ENCODE peak calls at places on chromosomes 2 and 18, in eight cellular contexts. One of them, this sample, is unnamed.

GRCh38 chr2:62774555-62775366 is 69.2 kb downstream of the EHBP1 start:
- DNase-seq in suprapubic skin: no peak
- DNase-seq in tibial nerve: peak; percentile 74
- DNase-seq in K562: peak; percentile 25
- DNase-seq in transverse colon: no peak
- DNase-seq in stomach: no peak
- DNase-seq in upper lobe of left lung: no peak
- DNase-seq in sigmoid colon: peak; percentile 63
- DNase-seq in this sample: peak; percentile 54

GRCh38 chr2:51812138-51812866 is 780.4 kb upstream of the NRXN1 start:
- DNase-seq in suprapubic skin: no peak
- DNase-seq in sigmoid colon: no peak
- DNase-seq in upper lobe of left lung: no peak
- DNase-seq in tibial nerve: no peak
- DNase-seq in transverse colon: no peak
- DNase-seq in K562: no peak
- DNase-seq in stomach: no peak
- DNase-seq in this sample: no peak

GRCh38 chr2:179454443-179455218 is 190.0 kb upstream of the SESTD1 start:
- DNase-seq in stomach: no peak
- DNase-seq in K562: no peak
- DNase-seq in sigmoid colon: no peak
- DNase-seq in upper lobe of left lung: no peak
- DNase-seq in suprapubic skin: no peak
- DNase-seq in transverse colon: no peak
- DNase-seq in tibial nerve: no peak
- DNase-seq in this sample: no peak

GRCh38 chr2:11744631-11745394 is 1.6 kb upstream of the LPIN1 start:
- DNase-seq in tibial nerve: no peak
- DNase-seq in K562: peak; percentile 40
- DNase-seq in suprapubic skin: no peak
- DNase-seq in stomach: no peak
- DNase-seq in upper lobe of left lung: no peak
- DNase-seq in transverse colon: no peak
- DNase-seq in sigmoid colon: peak; percentile 74
- DNase-seq in this sample: no peak

GRCh38 chr2:144628566-144628965 is 108.6 kb upstream of the ZEB2 start:
- DNase-seq in K562: no peak
- DNase-seq in stomach: no peak
- DNase-seq in suprapubic skin: no peak
- DNase-seq in transverse colon: no peak
- DNase-seq in tibial nerve: no peak
- DNase-seq in upper lobe of left lung: no peak
- DNase-seq in sigmoid colon: no peak
- DNase-seq in this sample: no peak

GRCh38 chr2:120189189-120189588 is 34.0 kb downstream of the TMEM185B start:
- DNase-seq in stomach: no peak
- DNase-seq in tibial nerve: no peak
- DNase-seq in K562: no peak
- DNase-seq in sigmoid colon: no peak
- DNase-seq in upper lobe of left lung: no peak
- DNase-seq in transverse colon: no peak
- DNase-seq in suprapubic skin: peak; percentile 11
- DNase-seq in this sample: no peak

GRCh38 chr2:64905338-64906024 is 83.7 kb upstream of the SLC1A4 start:
- DNase-seq in stomach: peak; percentile 51
- DNase-seq in upper lobe of left lung: peak; percentile 67
- DNase-seq in suprapubic skin: peak; percentile 49
- DNase-seq in K562: no peak
- DNase-seq in tibial nerve: no peak
- DNase-seq in sigmoid colon: no peak
- DNase-seq in transverse colon: peak; percentile 46
- DNase-seq in this sample: no peak

GRCh38 chr2:1593371-1594205 is 150.7 kb downstream of the PXDN start:
- DNase-seq in tibial nerve: no peak
- DNase-seq in transverse colon: no peak
- DNase-seq in upper lobe of left lung: no peak
- DNase-seq in suprapubic skin: no peak
- DNase-seq in stomach: no peak
- DNase-seq in K562: no peak
- DNase-seq in sigmoid colon: no peak
- DNase-seq in this sample: no peak

GRCh38 chr18:49623571-49623970 is 61.7 kb downstream of the LIPG start:
- DNase-seq in sigmoid colon: no peak
- DNase-seq in stomach: no peak
- DNase-seq in K562: no peak
- DNase-seq in transverse colon: no peak
- DNase-seq in suprapubic skin: no peak
- DNase-seq in tibial nerve: no peak
- DNase-seq in upper lobe of left lung: no peak
- DNase-seq in this sample: no peak

GRCh38 chr2:237072067-237072931 is 13.4 kb upstream of the COPS8 start:
- DNase-seq in transverse colon: peak; percentile 79
- DNase-seq in sigmoid colon: peak; percentile 88
- DNase-seq in tibial nerve: peak; percentile 93
- DNase-seq in suprapubic skin: peak; percentile 84
- DNase-seq in K562: peak; percentile 63
- DNase-seq in stomach: peak; percentile 85
- DNase-seq in upper lobe of left lung: peak; percentile 75
- DNase-seq in this sample: peak; percentile 70

GRCh38 chr2:230124235-230124634 is 55.5 kb upstream of the SLC16A14 start:
- DNase-seq in transverse colon: no peak
- DNase-seq in upper lobe of left lung: no peak
- DNase-seq in K562: peak; percentile 34
- DNase-seq in suprapubic skin: no peak
- DNase-seq in sigmoid colon: no peak
- DNase-seq in tibial nerve: no peak
- DNase-seq in stomach: no peak
- DNase-seq in this sample: no peak

GRCh38 chr2:234102112-234102511 is 51.6 kb downstream of the SPP2 start:
- DNase-seq in upper lobe of left lung: no peak
- DNase-seq in transverse colon: peak; percentile 12
- DNase-seq in sigmoid colon: no peak
- DNase-seq in suprapubic skin: no peak
- DNase-seq in K562: no peak
- DNase-seq in stomach: peak; percentile 44
- DNase-seq in tibial nerve: no peak
- DNase-seq in this sample: no peak

DNA sequence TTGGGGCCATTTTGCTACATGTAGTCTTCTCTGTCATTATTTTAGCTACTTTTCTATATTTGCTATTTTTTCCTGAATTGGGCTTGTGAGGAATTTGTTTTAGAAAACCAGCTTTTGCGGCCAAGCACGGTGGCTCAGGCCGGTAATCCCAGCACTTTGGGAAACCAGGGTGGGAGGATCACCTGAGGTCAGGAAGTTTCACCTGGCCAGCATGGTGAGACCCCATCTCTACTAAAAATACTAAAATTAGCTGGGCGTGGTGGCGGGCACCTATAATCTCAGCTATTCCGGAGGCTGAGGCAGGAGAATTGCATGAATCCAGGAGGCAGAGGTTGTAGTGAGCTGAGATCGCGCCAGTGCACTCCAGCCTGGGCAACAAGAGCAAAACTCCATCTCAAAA is 4.7 kb downstream of the SEPTIN2 start:
- DNase-seq in suprapubic skin: no peak
- DNase-seq in transverse colon: no peak
- DNase-seq in tibial nerve: no peak
- DNase-seq in K562: no peak
- DNase-seq in sigmoid colon: no peak
- DNase-seq in upper lobe of left lung: no peak
- DNase-seq in stomach: no peak
- DNase-seq in this sample: no peak
- H3K36me3 ChIP-seq in suprapubic skin: no peaks in the 10 kb centered on the region
- H3K36me3 ChIP-seq in transverse colon: no peaks in the 10 kb centered on the region
- H3K36me3 ChIP-seq in tibial nerve: no peaks in the 10 kb centered on the region
- H3K36me3 ChIP-seq in K562: peaks cover 54% of the 10 kb centered on the region
- H3K36me3 ChIP-seq in sigmoid colon: no peaks in the 10 kb centered on the region
- H3K36me3 ChIP-seq in upper lobe of left lung: no peaks in the 10 kb centered on the region
- H3K36me3 ChIP-seq in stomach: peaks cover 10% of the 10 kb centered on the region
- H3K36me3 ChIP-seq in this sample: no peaks in the 10 kb centered on the region

GRCh38 chr2:73716518-73717250 is 20.5 kb downstream of the TPRKB start:
- DNase-seq in upper lobe of left lung: no peak
- DNase-seq in stomach: no peak
- DNase-seq in transverse colon: no peak
- DNase-seq in K562: no peak
- DNase-seq in tibial nerve: no peak
- DNase-seq in suprapubic skin: no peak
- DNase-seq in sigmoid colon: no peak
- DNase-seq in this sample: peak; percentile 63
- H3K4me3 ChIP-seq in upper lobe of left lung: no peak overlapping the region
- H3K4me3 ChIP-seq in stomach: no peak overlapping the region
- H3K4me3 ChIP-seq in transverse colon: no peak overlapping the region
- H3K4me3 ChIP-seq in K562: no peak overlapping the region
- H3K4me3 ChIP-seq in tibial nerve: no peak overlapping the region
- H3K4me3 ChIP-seq in suprapubic skin: no peak overlapping the region
- H3K4me3 ChIP-seq in sigmoid colon: no peak overlapping the region
- H3K4me3 ChIP-seq in this sample: no peak overlapping the region

DNA sequence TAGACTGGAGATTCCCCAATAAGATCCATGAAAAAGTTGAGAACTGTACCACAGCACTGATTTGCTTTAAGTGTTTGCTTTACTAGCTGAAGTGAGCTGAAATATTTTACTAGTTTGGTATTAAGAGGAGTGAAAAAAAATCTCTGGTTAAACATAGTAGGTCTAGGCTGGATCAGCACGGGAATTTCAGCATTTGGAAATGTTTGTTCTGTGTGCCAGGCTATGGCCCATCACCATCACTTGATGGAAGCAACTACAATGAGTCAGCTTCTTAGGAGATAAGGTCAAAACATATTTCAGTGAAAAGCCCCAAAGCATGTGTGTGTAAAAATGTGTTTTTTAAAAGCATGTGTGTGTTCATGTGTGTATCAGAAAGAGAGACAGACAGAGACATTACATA is 131.4 kb upstream of the DNMT3A start:
- DNase-seq in upper lobe of left lung: no peak
- DNase-seq in stomach: no peak
- DNase-seq in sigmoid colon: no peak
- DNase-seq in suprapubic skin: no peak
- DNase-seq in transverse colon: no peak
- DNase-seq in tibial nerve: no peak
- DNase-seq in K562: no peak
- DNase-seq in this sample: no peak
- TF ChIP-seq EP300 in upper lobe of left lung: no peak
- TF ChIP-seq EP300 in stomach: no peak
- TF ChIP-seq EP300 in sigmoid colon: no peak
- TF ChIP-seq EP300 in suprapubic skin: no peak
- TF ChIP-seq EP300 in transverse colon: no peak
- TF ChIP-seq EP300 in tibial nerve: no peak
- TF ChIP-seq EP300 in K562: no peak
- TF ChIP-seq EP300 in this sample: no peak

GRCh38 chr2:15943914-15944313 is 3.6 kb downstream of the MYCN start:
- DNase-seq in suprapubic skin: no peak
- DNase-seq in stomach: no peak
- DNase-seq in K562: no peak
- DNase-seq in transverse colon: no peak
- DNase-seq in sigmoid colon: no peak
- DNase-seq in upper lobe of left lung: no peak
- DNase-seq in tibial nerve: peak; percentile 20
- DNase-seq in this sample: peak; percentile 31
- H3K36me3 ChIP-seq in suprapubic skin: peaks cover 3% of the 10 kb centered on the region
- H3K36me3 ChIP-seq in stomach: no peaks in the 10 kb centered on the region
- H3K36me3 ChIP-seq in K562: no peaks in the 10 kb centered on the region
- H3K36me3 ChIP-seq in transverse colon: no peaks in the 10 kb centered on the region
- H3K36me3 ChIP-seq in sigmoid colon: no peaks in the 10 kb centered on the region
- H3K36me3 ChIP-seq in upper lobe of left lung: no peaks in the 10 kb centered on the region
- H3K36me3 ChIP-seq in tibial nerve: no peaks in the 10 kb centered on the region
- H3K36me3 ChIP-seq in this sample: no peaks in the 10 kb centered on the region

GRCh38 chr2:70143314-70144150 is 47.3 kb downstream of the C2orf42 start:
- DNase-seq in transverse colon: peak; percentile 63
- DNase-seq in K562: peak; percentile 34
- DNase-seq in upper lobe of left lung: peak; percentile 71
- DNase-seq in tibial nerve: no peak
- DNase-seq in suprapubic skin: no peak
- DNase-seq in stomach: peak; percentile 60
- DNase-seq in sigmoid colon: peak; percentile 82
- DNase-seq in this sample: peak; percentile 58
- H3K4me3 ChIP-seq in transverse colon: peak overlapping the region; percentile 61
- H3K4me3 ChIP-seq in K562: peak overlapping the region; percentile 28
- H3K4me3 ChIP-seq in upper lobe of left lung: no peak overlapping the region
- H3K4me3 ChIP-seq in tibial nerve: peak overlapping the region; percentile 52
- H3K4me3 ChIP-seq in suprapubic skin: peak overlapping the region; percentile 64
- H3K4me3 ChIP-seq in stomach: peak overlapping the region; percentile 63
- H3K4me3 ChIP-seq in sigmoid colon: peak overlapping the region; percentile 78
- H3K4me3 ChIP-seq in this sample: peak overlapping the region; percentile 36